ENCODE peak calls at places on chromosomes 12 and 14, in four cellular contexts. One of them, this sample, is unnamed.

GRCh38 chr12:52837781-52838736 is 3.9 kb upstream of the KRT79 start:
- DNase-seq in anterior cingulate cortex: no peak
- DNase-seq in EL: no peak
- DNase-seq in bronchial epithelial cell: no peak
- DNase-seq in this sample: no peak

GRCh38 chr12:84874125-84874824 is 38.3 kb downstream of the SLC6A15 start:
- DNase-seq in anterior cingulate cortex: no peak
- DNase-seq in EL: peak; percentile 44
- DNase-seq in bronchial epithelial cell: peak; percentile 61
- DNase-seq in this sample: peak; percentile 53

GRCh38 chr12:130041983-130042812 is 120.1 kb upstream of the FZD10 start:
- DNase-seq in anterior cingulate cortex: peak; percentile 75
- DNase-seq in EL: no peak
- DNase-seq in bronchial epithelial cell: no peak
- DNase-seq in this sample: no peak

GRCh38 chr12:54352891-54353874 is 11.1 kb downstream of the GPR84 start:
- DNase-seq in anterior cingulate cortex: peak; percentile 57
- DNase-seq in EL: peak; percentile 62
- DNase-seq in bronchial epithelial cell: no peak
- DNase-seq in this sample: peak; percentile 26

GRCh38 chr12:41189395-41190251 is 1.5 kb downstream of the PDZRN4 start:
- DNase-seq in anterior cingulate cortex: no peak
- DNase-seq in EL: no peak
- DNase-seq in bronchial epithelial cell: no peak
- DNase-seq in this sample: no peak

GRCh38 chr12:3896851-3897351 is 23.7 kb upstream of the PARP11 start:
- DNase-seq in anterior cingulate cortex: no peak
- DNase-seq in EL: no peak
- DNase-seq in bronchial epithelial cell: peak; percentile 56
- DNase-seq in this sample: no peak

GRCh38 chr12:132502149-132502881 is 12.4 kb downstream of the FBRSL1 start:
- DNase-seq in anterior cingulate cortex: no peak
- DNase-seq in EL: no peak
- DNase-seq in bronchial epithelial cell: no peak
- DNase-seq in this sample: no peak

GRCh38 chr14:69069020-69069421 is 83.9 kb downstream of the DCAF5 start:
- DNase-seq in anterior cingulate cortex: no peak
- DNase-seq in EL: peak; percentile 46
- DNase-seq in bronchial epithelial cell: no peak
- DNase-seq in this sample: no peak

GRCh38 chr12:53950789-53951576 is 3.7 kb upstream of the HOXC12 start:
- DNase-seq in anterior cingulate cortex: no peak
- DNase-seq in EL: no peak
- DNase-seq in bronchial epithelial cell: no peak
- DNase-seq in this sample: no peak

GRCh38 chr12:79307340-79307739 is 383.4 kb downstream of the PAWR start:
- DNase-seq in anterior cingulate cortex: no peak
- DNase-seq in EL: no peak
- DNase-seq in bronchial epithelial cell: no peak
- DNase-seq in this sample: no peak

GRCh38 chr12:49358548-49359141 is 8.6 kb upstream of the SPATS2 start:
- DNase-seq in anterior cingulate cortex: peak; percentile 4
- DNase-seq in EL: peak; percentile 72
- DNase-seq in bronchial epithelial cell: peak; percentile 60
- DNase-seq in this sample: peak; percentile 58

GRCh38 chr12:53476769-53477209 is 22.5 kb downstream of the MAP3K12 start:
- DNase-seq in anterior cingulate cortex: no peak
- DNase-seq in EL: peak; percentile 50
- DNase-seq in bronchial epithelial cell: no peak
- DNase-seq in this sample: no peak

GRCh38 chr12:129676411-129676810 is 227.4 kb downstream of the TMEM132D start:
- DNase-seq in anterior cingulate cortex: peak; percentile 15
- DNase-seq in EL: no peak
- DNase-seq in bronchial epithelial cell: no peak
- DNase-seq in this sample: no peak

GRCh38 chr14:65966188-65966587 is 520.0 kb upstream of the CCDC196 start:
- DNase-seq in anterior cingulate cortex: no peak
- DNase-seq in EL: no peak
- DNase-seq in bronchial epithelial cell: no peak
- DNase-seq in this sample: no peak

GRCh38 chr14:101197595-101198397 is 294.3 kb upstream of the RTL1 start:
- DNase-seq in anterior cingulate cortex: no peak
- DNase-seq in EL: no peak
- DNase-seq in bronchial epithelial cell: no peak
- DNase-seq in this sample: no peak

GRCh38 chr12:94260017-94260416 is 111.6 kb downstream of the PLXNC1 start:
- DNase-seq in anterior cingulate cortex: no peak
- DNase-seq in EL: no peak
- DNase-seq in bronchial epithelial cell: no peak
- DNase-seq in this sample: no peak

GRCh38 chr12:69616025-69616424 is 5.3 kb upstream of the LRRC10 start:
- DNase-seq in anterior cingulate cortex: no peak
- DNase-seq in EL: no peak
- DNase-seq in bronchial epithelial cell: no peak
- DNase-seq in this sample: no peak

GRCh38 chr14:68135566-68135965 is 316.0 kb downstream of the RAD51B start:
- DNase-seq in anterior cingulate cortex: no peak
- DNase-seq in EL: peak; percentile 56
- DNase-seq in bronchial epithelial cell: peak; percentile 76
- DNase-seq in this sample: no peak

GRCh38 chr12:119803391-119803791 is 73.7 kb downstream of the CIT start:
- DNase-seq in anterior cingulate cortex: peak; percentile 57
- DNase-seq in EL: no peak
- DNase-seq in bronchial epithelial cell: peak; percentile 13
- DNase-seq in this sample: peak; percentile 45

GRCh38 chr14:72615511-72616121 is 278.3 kb downstream of the DPF3 start:
- DNase-seq in anterior cingulate cortex: no peak
- DNase-seq in EL: peak; percentile 91
- DNase-seq in bronchial epithelial cell: peak; percentile 74
- DNase-seq in this sample: peak; percentile 26

GRCh38 chr14:100972134-100972905 is 68.8 kb upstream of the RTL1 start:
- DNase-seq in anterior cingulate cortex: no peak
- DNase-seq in EL: no peak
- DNase-seq in bronchial epithelial cell: peak; percentile 40
- DNase-seq in this sample: no peak

GRCh38 chr12:65907465-65907864 is 83.2 kb downstream of the HMGA2 start:
- DNase-seq in anterior cingulate cortex: no peak
- DNase-seq in EL: no peak
- DNase-seq in bronchial epithelial cell: no peak
- DNase-seq in this sample: no peak

GRCh38 chr12:27422697-27423096 is 23.8 kb upstream of the SMCO2 start:
- DNase-seq in anterior cingulate cortex: no peak
- DNase-seq in EL: no peak
- DNase-seq in bronchial epithelial cell: no peak
- DNase-seq in this sample: no peak

GRCh38 chr14:75454963-75455546 is 27.2 kb downstream of the JDP2 start:
- DNase-seq in anterior cingulate cortex: no peak
- DNase-seq in EL: peak; percentile 86
- DNase-seq in bronchial epithelial cell: peak; percentile 29
- DNase-seq in this sample: peak; percentile 40

GRCh38 chr14:63564318-63564717 is 21.1 kb upstream of the PPP2R5E start:
- DNase-seq in anterior cingulate cortex: no peak
- DNase-seq in EL: peak; percentile 13
- DNase-seq in bronchial epithelial cell: peak; percentile 29
- DNase-seq in this sample: no peak

GRCh38 chr14:91753501-91754128 is 21.7 kb upstream of the CATSPERB start:
- DNase-seq in anterior cingulate cortex: no peak
- DNase-seq in EL: no peak
- DNase-seq in bronchial epithelial cell: peak; percentile 67
- DNase-seq in this sample: no peak